ENCODE peak calls at places on chromosomes 12 and 14, in six cellular contexts. E is A549, M is ovary, P is K562, A is tibial nerve, Z is neuronal stem cell. H is an unnamed sample.
A peak's percentile ranks its signal among the peaks of the same experiment; 100 is the strongest.

GRCh38 chr14:24695265-24696241 is 61.6 kb upstream of the GZMB start:
- DNase-seq in P (no peak), M (no peak), Z (no peak), A (no peak), E (no peak), H (peak; percentile 7)

GRCh38 chr12:54220092-54220557 is 31.3 kb upstream of the SMUG1 start:
- DNase-seq in P (peak; percentile 77), E (peak; percentile 81), M (peak; percentile 66), Z (peak; percentile 83), A (peak; percentile 64), H (peak; percentile 4)

GRCh38 chr12:10293151-10293550 is 14.5 kb upstream of the KLRD1 start:
- DNase-seq in A (no peak), Z (no peak), E (no peak), M (no peak), P (no peak), H (no peak)

GRCh38 chr14:43872752-43873655 is 634.1 kb downstream of the FSCB start:
- DNase-seq in P (no peak), E (no peak), Z (no peak), A (no peak), M (no peak), H (no peak)

GRCh38 chr12:41122894-41123293 is 65.2 kb upstream of the PDZRN4 start:
- DNase-seq in E (no peak), A (peak; percentile 19), Z (no peak), P (no peak), M (peak; percentile 18), H (no peak)

GRCh38 chr12:67268896-67269631 is at the start of gene CAND1:
- DNase-seq in E (peak; percentile 99), Z (peak; percentile 99), M (peak; percentile 98), P (peak; percentile 94), A (peak; percentile 95), H (peak; percentile 94)

GRCh38 chr12:78887008-78887407 is 22.4 kb downstream of the SYT1 start:
- DNase-seq in E (peak; percentile 87), A (no peak), Z (no peak), P (no peak), M (no peak), H (no peak)

GRCh38 chr12:122730215-122731014 is at the start of gene HCAR1:
- DNase-seq in A (no peak), M (peak; percentile 26), Z (no peak), E (no peak), P (no peak), H (no peak)

GRCh38 chr12:51820721-51821422 is 27.6 kb downstream of the FIGNL2 start:
- DNase-seq in P (no peak), Z (peak; percentile 82), E (peak; percentile 86), M (no peak), A (no peak), H (peak; percentile 64)

GRCh38 chr14:61638595-61639391 is 56.5 kb upstream of the HIF1A start:
- DNase-seq in M (no peak), E (no peak), Z (no peak), P (no peak), A (no peak), H (no peak)

GRCh38 chr12:46489951-46490388 is 117.4 kb upstream of the SLC38A2 start:
- DNase-seq in M (no peak), A (no peak), P (no peak), E (no peak), Z (no peak), H (no peak)

GRCh38 chr12:25903603-25904245 is 54.8 kb upstream of the RASSF8 start:
- DNase-seq in E (no peak), P (no peak), Z (no peak), M (no peak), A (no peak), H (no peak)

GRCh38 chr14:22890416-22890815 is 7.4 kb downstream of the REM2 start:
- DNase-seq in A (no peak), Z (no peak), M (no peak), E (no peak), P (no peak), H (no peak)

DNA sequence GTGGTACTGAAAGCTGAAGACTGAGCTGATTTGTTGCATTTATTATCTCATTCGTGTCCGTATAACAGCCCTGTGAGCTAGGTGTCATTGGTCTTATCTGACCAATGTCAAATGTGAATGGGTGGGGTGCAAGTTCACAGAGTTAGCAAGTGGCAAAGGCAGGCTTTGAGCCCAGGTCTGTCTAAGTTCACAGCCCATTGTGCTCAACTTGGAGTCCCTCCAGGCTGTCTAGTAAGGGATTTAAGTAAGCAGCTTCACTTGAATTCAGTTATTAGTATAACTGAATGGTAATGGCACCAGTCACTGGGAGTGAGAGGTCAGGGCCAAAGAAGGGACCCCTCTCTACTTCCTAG is 8.5 kb downstream of the C1S start:
- DNase-seq in Z (no peak), A (no peak), M (no peak), E (no peak), P (peak; percentile 27), H (no peak)
- H3K27ac ChIP-seq in Z (no peak overlapping the region), A (no peak overlapping the region), M (no peak overlapping the region), E (no peak overlapping the region), P (peak overlapping the region; percentile 35), H (no peak overlapping the region)

GRCh38 chr14:74551431-74551830 is 57.9 kb downstream of the ISCA2 start:
- DNase-seq in A (no peak), M (no peak), E (no peak), P (no peak), Z (no peak), H (no peak)
- H3K27ac ChIP-seq in A (no peak overlapping the region), M (no peak overlapping the region), E (no peak overlapping the region), P (no peak overlapping the region), Z (no peak overlapping the region), H (no peak overlapping the region)

GRCh38 chr14:105527381-105528196 is 1.2 kb downstream of the TMEM121 start:
- DNase-seq in E (no peak), A (no peak), M (no peak), P (no peak), Z (no peak), H (no peak)

GRCh38 chr14:105526781-105527380 is 498 bp downstream of the TMEM121 start:
- DNase-seq in E (no peak), M (no peak), A (no peak), Z (no peak), P (no peak), H (no peak)

GRCh38 chr14:105525326-105525725 is 1.1 kb upstream of the TMEM121 start:
- DNase-seq in Z (no peak), E (no peak), A (no peak), M (no peak), P (no peak), H (no peak)

GRCh38 chr14:105528197-105528858 is 1.9 kb downstream of the TMEM121 start:
- DNase-seq in Z (peak; percentile 57), A (peak; percentile 59), M (peak; percentile 71), P (peak; percentile 87), E (peak; percentile 81), H (peak; percentile 68)

GRCh38 chr14:105525861-105526780 is at the start of gene TMEM121:
- DNase-seq in M (no peak), A (no peak), E (peak; percentile 46), Z (peak; percentile 63), P (peak; percentile 45), H (no peak)
- H3K27ac ChIP-seq in M (no peak within 1 kb of the TSS), A (peak within 1 kb of the TSS; percentile 32), E (peak within 1 kb of the TSS; percentile 72), Z (no peak within 1 kb of the TSS), P (no peak within 1 kb of the TSS), H (peak within 1 kb of the TSS; percentile 78)

DNA sequence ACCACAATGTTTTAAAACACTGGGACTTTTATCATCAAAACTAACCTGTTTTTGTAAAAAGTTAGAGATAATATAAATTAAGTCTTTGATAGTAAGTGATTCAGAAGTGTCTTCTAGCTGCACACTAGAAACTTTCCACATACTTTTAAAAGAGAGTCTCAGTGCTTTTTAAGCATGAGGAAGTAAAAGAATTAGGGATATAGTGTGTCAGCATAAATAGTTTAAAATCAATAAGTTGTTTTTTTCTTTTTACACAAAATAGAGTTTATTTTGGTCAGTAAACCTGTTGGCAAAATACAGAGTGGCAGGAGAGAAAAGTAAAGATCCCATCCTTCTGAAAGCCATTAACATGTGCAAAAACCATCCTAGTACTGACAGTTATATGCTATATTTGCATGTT is 1.7 kb downstream of the DNM1L start:
- DNase-seq in P (no peak), E (no peak), Z (no peak), M (no peak), A (no peak), H (no peak)
- H3K27ac ChIP-seq in P (no peak overlapping the region), E (peak overlapping the region; percentile 3), Z (no peak overlapping the region), M (no peak overlapping the region), A (no peak overlapping the region), H (no peak overlapping the region)

DNA sequence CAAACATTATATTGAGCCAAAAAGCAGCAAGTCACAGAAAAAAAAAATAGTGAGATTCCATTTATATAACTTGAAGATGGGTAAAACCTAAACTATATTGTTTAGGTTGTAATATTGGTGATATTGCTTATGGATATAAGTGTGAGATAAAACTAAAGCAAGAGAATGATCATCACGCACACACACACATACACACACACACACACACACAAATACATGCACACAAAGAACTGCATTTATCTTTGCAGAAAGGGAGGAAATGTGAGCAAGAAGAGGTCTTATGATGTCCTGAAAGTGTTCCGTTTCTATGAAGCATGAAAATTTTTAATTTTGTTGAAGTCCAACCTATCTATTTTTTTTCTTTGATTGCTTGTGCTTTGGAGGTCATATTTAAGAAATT is 16.4 kb upstream of the AMN1 start:
- DNase-seq in E (no peak), M (no peak), A (no peak), Z (no peak), P (no peak), H (no peak)
- H3K27ac ChIP-seq in E (peak overlapping the region; percentile 81), M (no peak overlapping the region), A (no peak overlapping the region), Z (no peak overlapping the region), P (no peak overlapping the region), H (no peak overlapping the region)

DNA sequence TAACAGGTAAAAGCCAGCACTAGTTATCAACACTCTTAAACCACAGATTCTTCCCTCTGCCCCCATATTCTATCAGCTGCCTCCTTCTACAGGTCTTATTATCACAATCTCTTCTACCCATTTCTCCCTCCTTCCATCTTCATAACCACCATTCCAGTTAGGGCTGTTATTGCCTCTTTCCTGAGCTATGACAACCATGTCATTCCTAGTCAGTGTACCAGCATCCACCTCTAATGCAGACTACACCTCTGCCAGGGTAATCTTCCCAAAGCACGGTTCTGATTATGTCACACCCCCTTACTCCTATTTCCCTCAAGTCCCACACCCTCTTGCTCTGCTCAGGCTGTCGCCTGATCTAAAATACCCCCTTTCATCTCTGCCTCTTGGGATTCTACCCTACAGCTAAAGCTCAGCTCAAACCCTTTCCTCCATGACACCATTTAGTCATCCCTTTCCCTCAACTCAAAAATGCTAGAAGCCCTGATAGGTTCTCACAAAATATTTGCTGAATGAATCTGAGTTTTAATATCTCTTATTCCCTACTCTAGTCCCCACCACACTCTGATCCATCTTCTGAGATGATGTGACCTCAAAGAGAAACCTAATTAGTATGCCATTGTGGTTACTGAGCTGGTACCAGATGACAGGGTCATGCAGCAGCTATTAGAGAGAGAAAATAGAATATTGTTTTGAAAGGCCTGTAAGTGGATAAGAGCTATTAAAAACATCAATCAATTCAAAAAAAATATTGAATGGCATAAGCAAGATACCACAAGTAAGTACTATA is 11.7 kb downstream of the RACGAP1 start:
- DNase-seq in M (no peak), P (no peak), A (no peak), Z (no peak), E (no peak), H (no peak)
- H3K27ac ChIP-seq in M (no peak overlapping the region), P (no peak overlapping the region), A (no peak overlapping the region), Z (no peak overlapping the region), E (no peak overlapping the region), H (peak overlapping the region; percentile 67)